ENCODE peak calls at places on chromosomes 13 and 19, in eight cellular contexts. O is activated CD4-positive, CD25-positive, alpha-beta regulatory T cell; S is colonic mucosa; K is nucleus accumbens; J is H54; F is ELR; E is posterior vena cava; U is HCEC 1CT. V is an unnamed sample.
A peak's percentile ranks its signal among the peaks of the same experiment; 100 is the strongest.

GRCh38 chr19:18023596-18024212 is 15.7 kb downstream of the ARRDC2 start:
- DNase-seq in K (no peak), S (peak; percentile 72), J (no peak), U (no peak), F (no peak), O (no peak), E (peak; percentile 93), V (peak; percentile 95)

GRCh38 chr13:47680752-47681151 is 320.3 kb downstream of the SUCLA2 start:
- DNase-seq in S (no peak), U (peak; percentile 75), K (no peak), J (no peak), F (peak; percentile 60), O (no peak), E (no peak), V (no peak)

GRCh38 chr19:3366104-3366760 is at the start of gene NFIC:
- DNase-seq in E (peak; percentile 95), K (peak; percentile 55), S (peak; percentile 70), F (peak; percentile 83), U (peak; percentile 86), O (no peak), J (peak; percentile 84), V (peak; percentile 87)

GRCh38 chr19:44851427-44851826 is 5.3 kb downstream of the NECTIN2 start:
- DNase-seq in S (no peak), J (no peak), U (no peak), E (no peak), O (no peak), K (no peak), F (no peak), V (no peak)

GRCh38 chr13:72437458-72437857 is 290.0 kb downstream of the MZT1 start:
- DNase-seq in K (no peak), E (no peak), J (no peak), O (no peak), U (no peak), F (peak; percentile 89), S (no peak), V (no peak)

GRCh38 chr13:83895994-83896580 is 13.8 kb upstream of the SLITRK1 start:
- DNase-seq in O (no peak), K (no peak), F (peak; percentile 93), J (peak; percentile 10), E (no peak), U (peak; percentile 89), S (no peak), V (no peak)

GRCh38 chr19:6041071-6041470 is 63.1 kb upstream of the RANBP3 start:
- DNase-seq in J (no peak), S (no peak), F (no peak), U (no peak), K (no peak), E (peak; percentile 19), O (no peak), V (no peak)

GRCh38 chr13:109162248-109163051 is 533.0 kb downstream of the MYO16 start:
- DNase-seq in O (no peak), S (no peak), K (no peak), E (no peak), F (no peak), U (no peak), J (no peak), V (no peak)

GRCh38 chr13:110445183-110445582 is 116.3 kb downstream of the RAB20 start:
- DNase-seq in F (peak; percentile 89), O (no peak), J (no peak), E (no peak), S (no peak), U (peak; percentile 67), K (no peak), V (no peak)

GRCh38 chr19:12837225-12837624 is 1.1 kb upstream of the MAST1 start:
- DNase-seq in F (peak; percentile 42), J (no peak), U (no peak), E (no peak), S (no peak), K (no peak), O (no peak), V (no peak)

GRCh38 chr19:51296331-51297093 is 14.9 kb upstream of the IGLON5 start:
- DNase-seq in J (no peak), U (no peak), O (no peak), S (no peak), F (peak; percentile 14), E (no peak), K (no peak), V (no peak)

GRCh38 chr19:44925114-44925891 is 10.9 kb downstream of the APOC1 start:
- DNase-seq in F (peak; percentile 35), K (peak; percentile 74), S (peak; percentile 68), U (peak; percentile 70), E (peak; percentile 92), O (no peak), J (no peak), V (peak; percentile 85)

GRCh38 chr13:94917814-94918213 is 205.5 kb upstream of the SOX21 start:
- DNase-seq in S (no peak), O (no peak), F (no peak), U (no peak), K (no peak), E (no peak), J (no peak), V (no peak)

GRCh38 chr19:18839465-18840287 is 7.9 kb downstream of the UPF1 start:
- DNase-seq in O (no peak), J (peak; percentile 96), K (no peak), S (no peak), E (no peak), F (no peak), U (no peak), V (no peak)

GRCh38 chr13:33349314-33349995 is 63.9 kb upstream of the STARD13 start:
- DNase-seq in S (peak; percentile 63), J (no peak), K (no peak), E (no peak), O (no peak), U (peak; percentile 13), F (peak; percentile 23), V (no peak)

GRCh38 chr19:1566392-1567115 is 1.6 kb downstream of the MEX3D start:
- DNase-seq in J (peak; percentile 92), F (peak; percentile 85), K (peak; percentile 85), E (no peak), S (peak; percentile 62), U (peak; percentile 74), O (no peak), V (no peak)

GRCh38 chr13:25659091-25659502 is 287.3 kb downstream of the ATP8A2 start:
- DNase-seq in F (no peak), J (no peak), U (no peak), K (no peak), S (no peak), E (no peak), O (no peak), V (no peak)

GRCh38 chr13:40672310-40673060 is 6.0 kb upstream of the FOXO1 start:
- DNase-seq in J (peak; percentile 32), F (peak; percentile 82), U (peak; percentile 72), K (no peak), S (no peak), O (no peak), E (no peak), V (no peak)

GRCh38 chr19:12737666-12738351 is 512 bp downstream of the GET3 start:
- DNase-seq in E (no peak), O (no peak), S (no peak), J (no peak), F (no peak), U (no peak), K (no peak), V (no peak)

GRCh38 chr13:113448545-113448884 is 4.8 kb downstream of the ADPRHL1 start:
- DNase-seq in E (peak; percentile 50), J (no peak), U (no peak), S (peak; percentile 52), O (no peak), F (no peak), K (no peak), V (no peak)

GRCh38 chr19:10848208-10848843 is at the start of gene C19orf38:
- DNase-seq in E (no peak), S (no peak), F (no peak), K (no peak), J (no peak), O (no peak), U (no peak), V (peak; percentile 84)

GRCh38 chr19:750640-751423 is at the start of gene MISP:
- DNase-seq in J (no peak), E (no peak), S (peak; percentile 97), F (no peak), O (no peak), U (no peak), K (no peak), V (no peak)

GRCh38 chr13:29698106-29698505 is 102.6 kb upstream of the SLC7A1 start:
- DNase-seq in S (no peak), K (no peak), J (no peak), E (no peak), U (no peak), O (no peak), F (no peak), V (no peak)

GRCh38 chr13:98548230-98548629 is 28.7 kb downstream of the STK24 start:
- DNase-seq in S (no peak), J (no peak), O (no peak), E (no peak), K (no peak), U (peak; percentile 41), F (peak; percentile 66), V (no peak)

GRCh38 chr13:99124695-99125334 is 75.8 kb upstream of the UBAC2 start:
- DNase-seq in E (no peak), O (no peak), F (peak; percentile 84), K (no peak), S (no peak), J (peak; percentile 82), U (peak; percentile 66), V (no peak)

GRCh38 chr19:3494051-3494450 is 6.4 kb downstream of the DOHH start:
- DNase-seq in E (no peak), F (no peak), J (peak; percentile 85), K (peak; percentile 92), S (no peak), U (no peak), O (no peak), V (no peak)

GRCh38 chr13:75946746-75947397 is 310.7 kb downstream of the LMO7 start:
- DNase-seq in F (no peak), J (no peak), K (no peak), S (no peak), E (no peak), O (no peak), U (no peak), V (no peak)

GRCh38 chr13:62997038-62997619 is 1581.5 kb upstream of the PCDH20 start:
- DNase-seq in U (no peak), F (no peak), S (no peak), E (no peak), O (no peak), J (no peak), K (no peak), V (no peak)

GRCh38 chr13:79392882-79393563 is 13.0 kb downstream of the RBM26 start:
- DNase-seq in U (peak; percentile 86), O (no peak), F (peak; percentile 94), J (no peak), S (no peak), K (no peak), E (no peak), V (no peak)

GRCh38 chr19:55902080-55902751 is 29.9 kb downstream of the NLRP13 start:
- DNase-seq in F (no peak), E (no peak), U (no peak), J (no peak), S (no peak), O (no peak), K (no peak), V (no peak)

GRCh38 chr19:32870154-32870573 is 597 bp upstream of the SLC7A9 start:
- DNase-seq in K (no peak), J (no peak), S (peak; percentile 11), F (no peak), O (no peak), U (no peak), E (peak; percentile 41), V (peak; percentile 66)

GRCh38 chr19:8109455-8109854 is 39.9 kb downstream of the FBN3 start:
- DNase-seq in K (no peak), U (no peak), E (peak; percentile 26), J (no peak), O (no peak), F (no peak), S (no peak), V (no peak)

GRCh38 chr13:71828117-71828516 is 38.9 kb downstream of the DACH1 start:
- DNase-seq in J (no peak), U (no peak), F (no peak), S (no peak), O (no peak), K (no peak), E (no peak), V (no peak)

GRCh38 chr19:39934584-39935233 is at the start of gene FCGBP:
- DNase-seq in S (peak; percentile 91), U (no peak), F (no peak), K (no peak), J (no peak), O (no peak), E (no peak), V (no peak)

V was measured in spleen.